ENCODE peak calls at places on chromosome 11, in four cellular contexts. R, Z, Q and D are unnamed samples. For H3K4me1, the result is how much of the 10 kb centered on the place peaks cover.

GRCh38 chr11:6251120-6251733 is 8.4 kb upstream of the CCKBR start:
- DNase-seq in Z (peak), Q (peak), R (peak), D (peak)

GRCh38 chr11:114928260-114928870 is 250.0 kb downstream of the NXPE2 start:
- DNase-seq in Z (no peak), Q (no peak), R (no peak), D (no peak)

GRCh38 chr11:11841121-11841604 is 609 bp upstream of the USP47 start:
- DNase-seq in Z (no peak), R (no peak), Q (no peak), D (peak)

GRCh38 chr11:19393941-19394340 is 153.2 kb upstream of the E2F8 start:
- DNase-seq in Q (no peak), R (no peak), Z (no peak), D (no peak)

GRCh38 chr11:61331636-61332035 is 1.3 kb downstream of the DDB1 start:
- DNase-seq in R (no peak), Z (no peak), Q (no peak), D (peak)

GRCh38 chr11:110015695-110016094 is 77.5 kb upstream of the ZC3H12C start:
- DNase-seq in Z (no peak), Q (no peak), R (no peak), D (no peak)

GRCh38 chr11:13062115-13062514 is 53.0 kb downstream of the RASSF10 start:
- DNase-seq in Q (no peak), Z (no peak), R (no peak), D (no peak)

GRCh38 chr11:124717421-124717785 is 22.3 kb upstream of the NRGN start:
- DNase-seq in Q (no peak), R (no peak), Z (no peak), D (no peak)

GRCh38 chr11:71293961-71294782 is 41.8 kb upstream of the SHANK2 start:
- DNase-seq in Q (no peak), Z (no peak), R (no peak), D (no peak)

GRCh38 chr11:74462009-74462408 is 5.3 kb downstream of the KCNE3 start:
- DNase-seq in R (no peak), Z (peak), Q (peak), D (peak)

GRCh38 chr11:2166091-2166851 is 5.3 kb upstream of the INS start:
- DNase-seq in Q (no peak), Z (peak), R (no peak), D (peak)

GRCh38 chr11:93717501-93717900 is 23.8 kb downstream of the TAF1D start:
- DNase-seq in Q (no peak), Z (no peak), R (no peak), D (no peak)

GRCh38 chr11:6356503-6356902 is 33.8 kb upstream of the SMPD1 start:
- DNase-seq in Z (no peak), Q (no peak), R (no peak), D (no peak)

GRCh38 chr11:119860561-119861094 is 131.6 kb upstream of the NECTIN1 start:
- DNase-seq in R (no peak), Q (no peak), Z (no peak), D (no peak)

GRCh38 chr11:116229581-116229980 is 543.2 kb downstream of the BUD13 start:
- DNase-seq in Z (no peak), R (no peak), Q (no peak), D (no peak)

GRCh38 chr11:58525037-58525614 is 17.2 kb upstream of the OR5B21 start:
- DNase-seq in R (no peak), Z (no peak), Q (no peak), D (peak)

GRCh38 chr11:124569697-124570096 is at the start of gene OR8A1:
- DNase-seq in Q (no peak), Z (no peak), R (no peak), D (no peak)

GRCh38 chr11:68655806-68656205 is 28.5 kb upstream of the GAL start:
- DNase-seq in Q (no peak), R (no peak), Z (no peak), D (no peak)

GRCh38 chr11:45997599-45997998 is 75.1 kb downstream of the LARGE2 start:
- DNase-seq in Z (peak), Q (no peak), R (no peak), D (no peak)

GRCh38 chr11:130435671-130436070 is 7.3 kb upstream of the ADAMTS8 start:
- DNase-seq in R (peak), Q (no peak), Z (no peak), D (no peak)

GRCh38 chr11:15569626-15570025 is 454.9 kb downstream of the INSC start:
- DNase-seq in R (no peak), Q (no peak), Z (no peak), D (no peak)

GRCh38 chr11:134564472-134565200 is 152.6 kb upstream of the B3GAT1 start:
- DNase-seq in R (no peak), Q (no peak), Z (no peak), D (no peak)

GRCh38 chr11:121321614-121322243 is 29.2 kb downstream of the SC5D start:
- DNase-seq in R (no peak), Q (no peak), Z (no peak), D (peak)

GRCh38 chr11:100914415-100914814 is 215.2 kb downstream of the PGR start:
- DNase-seq in Z (no peak), R (no peak), Q (no peak), D (no peak)

GRCh38 chr11:116837231-116838091 is at the start of gene APOA1:
- DNase-seq in Q (no peak), R (no peak), Z (no peak), D (peak)

GRCh38 chr11:43150697-43151096 is 161.1 kb upstream of the API5 start:
- DNase-seq in R (no peak), Z (no peak), Q (no peak), D (no peak)

GRCh38 chr11:68961245-68961644 is 19.5 kb downstream of the MRGPRD start:
- DNase-seq in R (no peak), Q (no peak), Z (no peak), D (no peak)

GRCh38 chr11:101442936-101443521 is 140.8 kb downstream of the TRPC6 start:
- DNase-seq in Q (no peak), R (no peak), Z (no peak), D (peak)

DNA sequence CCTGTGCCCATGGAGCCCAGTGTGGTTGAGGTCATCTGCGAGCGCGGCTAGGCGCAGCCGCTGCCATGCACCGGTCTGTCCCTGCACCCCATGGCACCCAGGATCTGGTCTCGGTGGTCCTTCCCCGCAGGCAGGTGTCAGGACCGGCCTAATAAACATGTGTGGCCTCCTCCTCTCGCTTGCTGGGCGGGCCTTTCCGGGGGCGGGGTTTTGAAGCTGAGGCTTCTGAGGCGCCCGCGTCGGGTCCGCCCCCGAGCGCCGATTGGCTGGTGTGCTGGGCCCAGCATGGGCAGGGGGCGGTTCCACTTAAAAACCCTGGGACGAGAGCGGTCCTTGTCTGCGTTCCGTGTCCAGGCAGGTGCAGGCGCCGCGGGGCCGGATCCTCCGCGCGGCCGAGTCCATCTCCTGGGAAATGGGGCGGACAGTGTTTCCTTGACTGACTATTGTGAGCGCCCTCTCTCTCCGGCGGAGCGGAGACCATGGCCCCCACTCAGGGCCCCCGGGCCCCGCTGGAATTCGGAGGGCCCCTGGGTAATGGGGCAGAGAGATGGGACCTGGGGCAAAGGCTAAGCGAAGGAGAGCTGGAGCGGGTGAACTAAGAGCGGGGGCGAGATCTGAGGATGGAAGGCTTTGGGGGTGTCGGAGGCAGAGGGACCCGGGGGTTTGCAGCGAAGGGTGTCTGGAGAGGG is at the start of gene TM7SF2:
- DNase-seq in Z (peak), R (peak), Q (peak), D (peak)
- H3K4me1 ChIP-seq in Z (under half), R (under half), Q (under half), D (under half)

GRCh38 chr11:9626778-9627394 is 37.0 kb upstream of the SWAP70 start:
- DNase-seq in Z (no peak), R (peak), Q (no peak), D (no peak)

GRCh38 chr11:9629064-9629463 is 34.8 kb upstream of the SWAP70 start:
- DNase-seq in Z (no peak), Q (no peak), R (no peak), D (no peak)

GRCh38 chr11:9624448-9624847 is 39.4 kb upstream of the SWAP70 start:
- DNase-seq in R (no peak), Z (no peak), Q (no peak), D (no peak)

GRCh38 chr11:9625158-9625557 is 38.7 kb upstream of the SWAP70 start:
- DNase-seq in Z (no peak), Q (no peak), R (peak), D (no peak)

DNA sequence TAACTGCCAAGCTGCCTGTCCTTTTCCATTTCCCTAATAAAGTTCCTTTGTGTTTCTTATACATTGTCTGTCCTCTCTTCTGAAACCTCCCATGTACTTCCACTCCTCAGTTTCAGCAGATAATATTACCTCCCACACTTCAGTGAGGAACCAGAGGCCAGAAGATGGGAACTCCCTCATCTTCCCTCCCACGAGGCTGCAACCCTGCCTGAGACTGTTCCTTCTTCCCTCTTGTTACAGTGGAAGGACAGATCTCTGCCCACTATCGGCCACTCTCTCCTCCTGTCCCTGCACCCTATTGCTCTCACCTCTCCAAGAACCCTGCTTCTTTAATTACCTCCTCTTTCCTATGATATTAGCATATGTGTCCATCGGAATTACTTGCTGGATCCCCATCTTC is 38.1 kb upstream of the SWAP70 start:
- DNase-seq in Z (no peak), R (peak), Q (no peak), D (no peak)
- H3K27ac ChIP-seq in Z (no peak), R (peak), Q (no peak), D (no peak)

GRCh38 chr11:118306556-118306955 is 2.0 kb downstream of the CD3E start:
- DNase-seq in Z (no peak), R (no peak), Q (no peak), D (no peak)
- H3K4me3 ChIP-seq in Z (no peak), R (no peak), Q (no peak), D (no peak)

GRCh38 chr11:7597620-7598019 is 75.7 kb downstream of the CYB5R2 start:
- DNase-seq in Z (no peak), R (no peak), Q (no peak), D (peak)

GRCh38 chr11:7599209-7599608 is 74.1 kb downstream of the CYB5R2 start:
- DNase-seq in Q (no peak), Z (no peak), R (peak), D (no peak)

GRCh38 chr11:7595951-7596350 is 77.3 kb downstream of the CYB5R2 start:
- DNase-seq in Q (no peak), R (no peak), Z (no peak), D (no peak)

GRCh38 chr11:7595016-7595869 is 78.1 kb downstream of the CYB5R2 start:
- DNase-seq in Z (no peak), R (no peak), Q (no peak), D (no peak)

DNA sequence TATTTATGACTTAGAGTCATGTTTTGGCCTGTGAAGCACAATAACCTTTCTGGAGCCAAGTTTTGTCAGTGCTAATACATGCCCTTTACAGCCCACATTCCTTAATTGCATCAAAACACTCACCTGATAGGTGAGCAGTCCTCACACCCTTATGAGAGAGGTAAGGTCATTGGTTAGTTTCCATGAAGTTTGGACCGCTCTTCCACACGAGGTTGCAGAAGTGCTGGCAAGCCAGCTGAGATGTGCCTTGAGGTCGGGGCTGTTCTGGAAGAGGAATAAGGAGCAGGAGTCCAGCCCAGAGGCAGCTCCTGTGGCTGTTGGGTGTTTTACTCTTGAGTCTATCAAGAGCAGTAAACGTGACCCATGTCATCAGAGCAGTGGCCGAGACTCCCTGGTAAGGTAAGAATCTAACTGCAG is 76.3 kb downstream of the CYB5R2 start:
- DNase-seq in R (no peak), Q (no peak), Z (no peak), D (peak)
- H3K4me1 ChIP-seq in R (under half), Q (under half), Z (under half), D (under half)

GRCh38 chr11:72782081-72782920 is 11.5 kb downstream of the STARD10 start:
- DNase-seq in Q (no peak), Z (no peak), R (no peak), D (peak)

GRCh38 chr11:72779495-72780128 is 14.2 kb downstream of the STARD10 start:
- DNase-seq in R (no peak), Q (no peak), Z (no peak), D (no peak)

GRCh38 chr11:72781313-72782080 is 12.3 kb downstream of the STARD10 start:
- DNase-seq in Q (no peak), Z (peak), R (no peak), D (no peak)

GRCh38 chr11:72780291-72781062 is 13.4 kb downstream of the STARD10 start:
- DNase-seq in Q (no peak), Z (no peak), R (no peak), D (no peak)

DNA sequence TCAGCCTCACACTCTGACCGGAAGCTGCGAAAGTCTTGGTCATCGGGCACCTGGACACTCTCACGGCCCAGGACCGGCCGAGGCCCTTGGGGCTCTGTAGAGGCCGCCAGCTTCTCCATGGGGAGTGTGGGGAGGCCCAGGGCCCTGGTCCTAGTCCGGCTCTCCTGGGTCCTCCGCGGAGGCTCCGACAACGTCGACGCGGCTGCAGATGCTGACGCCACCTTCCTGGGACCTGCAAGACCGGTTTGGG is 12.9 kb downstream of the STARD10 start:
- DNase-seq in R (no peak), Z (no peak), Q (no peak), D (no peak)
- H3K27ac ChIP-seq in R (no peak), Z (no peak), Q (peak), D (peak)

DNA sequence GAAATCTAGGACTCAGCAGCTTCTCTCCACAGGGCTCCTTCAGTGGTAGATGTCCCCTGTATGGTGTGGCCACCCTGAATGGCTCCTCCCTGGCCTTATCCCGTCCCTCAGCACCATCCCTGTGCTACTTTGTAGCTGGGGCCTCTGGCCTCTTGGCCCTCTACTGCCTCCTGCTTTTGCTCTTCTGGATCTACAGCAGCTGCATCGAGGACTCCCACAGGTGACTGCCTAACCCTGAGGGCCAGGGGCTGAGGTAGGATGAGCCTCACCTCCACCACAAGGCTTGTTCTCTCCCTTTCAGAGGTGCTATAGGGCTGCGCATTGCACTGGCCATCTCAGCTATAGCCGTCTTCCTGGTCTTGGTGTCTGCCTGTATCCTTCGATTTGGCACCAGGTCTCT is 1.8 kb downstream of the TMEM179B start:
- DNase-seq in Q (no peak), Z (no peak), R (no peak), D (no peak)
- H3K4me3 ChIP-seq in Q (no peak), Z (peak), R (no peak), D (no peak)

DNA sequence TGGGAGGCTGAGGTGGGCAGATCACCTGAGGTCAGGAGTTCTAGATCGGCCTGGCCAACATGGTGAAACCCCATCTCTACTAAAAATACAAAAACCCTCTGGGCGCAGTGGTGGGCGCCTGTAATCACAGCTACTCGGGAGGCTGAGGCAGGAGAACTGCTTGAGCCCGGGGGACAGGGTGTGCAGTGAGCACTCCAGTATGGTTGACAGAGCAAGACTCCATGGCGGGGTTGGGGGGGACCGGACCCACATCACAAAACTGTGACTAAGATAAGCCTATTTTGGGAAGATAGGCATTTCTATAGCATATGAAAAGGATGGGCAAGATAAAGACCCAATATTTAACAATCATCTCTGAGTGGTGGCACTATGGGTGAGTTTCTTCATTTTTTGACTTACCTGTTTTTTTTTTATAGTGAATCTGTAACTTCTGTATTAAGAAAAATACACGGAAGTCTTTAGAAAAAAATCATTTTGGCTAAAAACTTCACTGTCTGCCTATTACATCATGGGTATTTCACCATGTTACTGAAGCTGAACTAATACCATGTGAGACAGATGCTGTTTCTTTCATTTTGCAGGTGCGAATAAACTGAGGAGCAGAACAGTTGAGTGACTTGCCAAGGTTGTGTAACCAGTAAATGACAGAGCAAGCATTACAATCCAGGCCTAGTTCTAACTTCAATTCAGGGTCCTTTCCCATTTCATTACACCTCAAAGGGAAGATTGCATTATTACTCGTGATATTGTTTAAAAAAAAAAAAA is 2.5 kb downstream of the CELF1 start:
- DNase-seq in Q (no peak), Z (no peak), R (no peak), D (no peak)
- H3K4me1 ChIP-seq in Q (half or more), Z (under half), R (under half), D (under half)

GRCh38 chr11:643366-643765 is 6.3 kb downstream of the DRD4 start:
- DNase-seq in Q (no peak), Z (no peak), R (no peak), D (no peak)
- H3K27ac ChIP-seq in Q (no peak), Z (no peak), R (no peak), D (no peak)

GRCh38 chr11:33375236-33375635 is 118.1 kb downstream of the HIPK3 start:
- DNase-seq in Z (no peak), Q (no peak), R (no peak), D (no peak)

GRCh38 chr11:33377100-33377851 is 120.1 kb downstream of the HIPK3 start:
- DNase-seq in Z (no peak), R (peak), Q (no peak), D (no peak)

GRCh38 chr11:33377852-33378385 is 120.7 kb downstream of the HIPK3 start:
- DNase-seq in R (peak), Q (no peak), Z (no peak), D (peak)

GRCh38 chr11:33375688-33376311 is 118.6 kb downstream of the HIPK3 start:
- DNase-seq in Z (no peak), Q (no peak), R (peak), D (no peak)

DNA sequence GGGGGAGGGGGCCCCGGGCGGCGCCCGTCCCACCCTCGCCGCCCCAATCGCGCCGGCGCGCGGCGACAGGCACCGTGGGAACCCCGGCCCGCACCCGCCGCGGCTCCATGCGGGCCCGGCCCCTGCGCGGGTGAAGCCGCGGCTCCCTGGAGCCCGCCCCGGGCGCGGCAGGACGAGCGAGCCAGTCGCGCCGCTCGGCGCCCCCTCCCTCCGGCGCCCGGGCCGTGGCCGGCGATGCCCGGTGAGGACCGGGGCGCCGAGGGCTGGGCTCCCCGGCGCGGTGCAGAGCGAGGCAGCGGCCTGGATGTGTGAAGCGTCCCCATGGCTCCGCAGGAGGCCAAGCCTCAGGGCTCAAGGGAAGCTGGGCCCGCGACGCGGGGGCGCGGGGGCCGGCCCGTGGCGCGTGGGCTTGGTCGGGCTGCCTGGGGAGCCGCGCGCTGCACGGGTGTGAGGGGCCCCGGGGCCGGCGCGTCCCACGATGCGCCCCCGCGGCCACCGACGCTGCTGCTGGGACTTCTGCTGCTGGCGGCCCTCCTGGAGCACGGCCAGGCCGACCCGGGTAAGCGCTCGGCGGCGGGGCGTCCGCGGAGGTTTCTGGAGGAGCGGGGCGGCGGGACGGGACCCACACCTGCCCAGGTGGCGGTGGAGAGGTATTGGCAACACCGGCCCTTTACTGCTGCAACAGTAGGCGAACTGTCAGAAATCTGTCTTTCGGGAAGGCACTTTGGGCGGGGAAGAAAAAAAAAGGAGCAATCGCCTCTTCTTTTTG is 119.3 kb downstream of the HIPK3 start:
- DNase-seq in Z (no peak), R (no peak), Q (no peak), D (no peak)
- H3K4me3 ChIP-seq in Z (no peak), R (peak), Q (peak), D (peak)